ENCODE peak calls at places on chromosomes 1 and 21, in seven cellular contexts. L is AG04450; F is T-helper 1 cell; M is epithelial cell of esophagus; Q is activated CD4-positive, alpha-beta memory T cell treated with anti-CD3 and anti-CD28 coated beads, Interleukin-2, amount 10 ng/mL, durations not matched to agents 7 days and 5 days; A is mucosa of descending colon; C is activated naive CD4-positive, alpha-beta T cell. Y is an unnamed sample.

GRCh38 chr1:43522776-43523480 is 7.8 kb upstream of the PTPRF start:
- DNase-seq in Q (no peak), C (no peak), L (peak; percentile 44), F (no peak), A (peak; percentile 83), M (peak; percentile 99), Y (no peak)

GRCh38 chr1:233281711-233282581 is 13.6 kb downstream of the PCNX2 start:
- DNase-seq in Q (peak; percentile 55), F (no peak), A (no peak), C (no peak), M (no peak), L (no peak), Y (no peak)

GRCh38 chr1:77370161-77370560 is 88.3 kb downstream of the AK5 start:
- DNase-seq in A (no peak), C (no peak), M (no peak), L (no peak), Q (no peak), F (no peak), Y (no peak)

GRCh38 chr1:92310185-92310597 is 11.3 kb downstream of the RPAP2 start:
- DNase-seq in A (no peak), C (no peak), M (peak; percentile 43), F (no peak), L (no peak), Q (no peak), Y (no peak)

GRCh38 chr21:43734830-43735229 is 15.9 kb downstream of the PDXK start:
- DNase-seq in M (no peak), A (no peak), L (no peak), C (no peak), F (no peak), Q (no peak), Y (no peak)

GRCh38 chr1:46807046-46807972 is 8.5 kb downstream of the CYP4B1 start:
- DNase-seq in C (no peak), M (no peak), A (no peak), F (no peak), L (no peak), Q (no peak), Y (no peak)

GRCh38 chr1:43590389-43590788 is 59.6 kb upstream of the KDM4A start:
- DNase-seq in F (no peak), M (no peak), A (no peak), C (no peak), L (no peak), Q (no peak), Y (no peak)

GRCh38 chr1:205849619-205850355 is at the start of gene PM20D1:
- DNase-seq in Q (peak; percentile 91), A (peak; percentile 81), F (peak; percentile 72), M (peak; percentile 44), C (peak; percentile 9), L (peak; percentile 51), Y (peak; percentile 65)

GRCh38 chr1:154970631-154971340 is at the start of gene SHC1:
- DNase-seq in A (peak; percentile 91), M (peak; percentile 95), F (no peak), Q (peak; percentile 44), L (peak; percentile 76), C (no peak), Y (no peak)

GRCh38 chr1:41758904-41759548 is 159.7 kb downstream of the HIVEP3 start:
- DNase-seq in C (no peak), F (no peak), M (peak; percentile 84), A (no peak), L (no peak), Q (no peak), Y (no peak)

GRCh38 chr1:88983791-88984552 is 8.5 kb downstream of the KYAT3 start:
- DNase-seq in A (no peak), C (no peak), F (no peak), Q (peak; percentile 32), M (peak; percentile 73), L (no peak), Y (no peak)

GRCh38 chr1:5286244-5286643 is 631.8 kb downstream of the AJAP1 start:
- DNase-seq in Q (peak; percentile 65), C (no peak), M (no peak), F (no peak), A (no peak), L (no peak), Y (no peak)

GRCh38 chr1:177945943-177946650 is 23.8 kb downstream of the SEC16B start:
- DNase-seq in Q (peak; percentile 36), M (peak; percentile 84), L (no peak), F (no peak), C (no peak), A (no peak), Y (no peak)

GRCh38 chr21:42530167-42530518 is 16.5 kb downstream of the SLC37A1 start:
- DNase-seq in Q (no peak), M (no peak), C (no peak), L (no peak), A (no peak), F (no peak), Y (no peak)

GRCh38 chr1:8879348-8880067 is 1.0 kb upstream of the ENO1 start:
- DNase-seq in F (no peak), Q (no peak), L (no peak), M (peak; percentile 60), C (no peak), A (no peak), Y (no peak)

GRCh38 chr1:7265771-7266371 is 480.6 kb downstream of the CAMTA1 start:
- DNase-seq in C (no peak), Q (no peak), A (peak; percentile 93), L (peak; percentile 61), M (peak; percentile 97), F (no peak), Y (peak; percentile 31)

GRCh38 chr1:43197343-43198127 is 25.4 kb downstream of the CFAP57 start:
- DNase-seq in F (no peak), Q (no peak), A (no peak), M (no peak), C (no peak), L (no peak), Y (no peak)

GRCh38 chr1:233304489-233305102 is 9.1 kb upstream of the PCNX2 start:
- DNase-seq in A (no peak), Q (no peak), M (peak; percentile 40), L (no peak), C (no peak), F (no peak), Y (no peak)

GRCh38 chr1:179229214-179230140 is at the start of gene ABL2:
- DNase-seq in M (peak; percentile 40), C (peak; percentile 20), L (no peak), A (peak; percentile 69), F (peak; percentile 20), Q (peak; percentile 44), Y (no peak)

GRCh38 chr1:23905461-23906025 is 7.6 kb downstream of the CNR2 start:
- DNase-seq in M (no peak), C (no peak), A (no peak), Q (no peak), F (no peak), L (no peak), Y (no peak)

GRCh38 chr1:116078699-116079223 is 32.4 kb upstream of the MAB21L3 start:
- DNase-seq in F (no peak), M (no peak), Q (no peak), C (no peak), L (no peak), A (no peak), Y (no peak)

GRCh38 chr1:117632269-117633067 is 26.6 kb downstream of the TENT5C start:
- DNase-seq in L (no peak), A (no peak), M (no peak), C (no peak), Q (no peak), F (no peak), Y (no peak)

GRCh38 chr1:21552715-21553114 is 43.5 kb downstream of the ALPL start:
- DNase-seq in Q (no peak), L (peak; percentile 71), F (no peak), M (peak; percentile 19), C (no peak), A (no peak), Y (no peak)

GRCh38 chr1:245512181-245512888 is 357.6 kb downstream of the KIF26B start:
- DNase-seq in A (no peak), L (no peak), F (no peak), C (no peak), M (no peak), Q (no peak), Y (no peak)

GRCh38 chr1:206672011-206672688 is 12.6 kb upstream of the MAPKAPK2 start:
- DNase-seq in F (no peak), L (no peak), C (no peak), Q (no peak), A (no peak), M (peak; percentile 21), Y (no peak)

GRCh38 chr1:162302246-162302645 is 74.4 kb downstream of the SPATA46 start:
- DNase-seq in L (no peak), F (no peak), A (no peak), M (peak; percentile 63), C (no peak), Q (no peak), Y (no peak)

GRCh38 chr1:161021168-161021958 is 411 bp upstream of the F11R start:
- DNase-seq in M (peak; percentile 100), A (peak; percentile 98), Q (peak; percentile 86), C (peak; percentile 44), L (no peak), F (peak; percentile 90), Y (no peak)

GRCh38 chr21:26368591-26368990 is 198.0 kb upstream of the APP start:
- DNase-seq in A (no peak), M (no peak), C (no peak), F (no peak), L (no peak), Q (no peak), Y (no peak)

GRCh38 chr1:23629728-23630290 is 61.8 kb upstream of the RPL11 start:
- DNase-seq in F (no peak), M (peak; percentile 75), C (no peak), L (no peak), A (no peak), Q (no peak), Y (no peak)

GRCh38 chr1:156295391-156295947 is at the start of gene GLMP:
- DNase-seq in Q (peak; percentile 74), M (peak; percentile 60), C (no peak), L (no peak), F (no peak), A (peak; percentile 77), Y (no peak)

GRCh38 chr21:28487455-28488070 is 505.1 kb downstream of the LTN1 start:
- DNase-seq in C (no peak), L (no peak), M (no peak), Q (no peak), A (no peak), F (no peak), Y (no peak)

GRCh38 chr1:52702886-52703787 is 5.0 kb upstream of the COA7 start:
- DNase-seq in F (peak; percentile 59), L (no peak), M (peak; percentile 94), A (peak; percentile 94), Q (peak; percentile 87), C (peak; percentile 71), Y (peak; percentile 73)

GRCh38 chr1:202600432-202601041 is 109.7 kb downstream of the SYT2 start:
- DNase-seq in A (no peak), L (no peak), Q (no peak), C (no peak), M (no peak), F (no peak), Y (no peak)

GRCh38 chr1:110495926-110496600 is 22.9 kb downstream of the KCNA10 start:
- DNase-seq in A (no peak), F (peak; percentile 34), L (peak; percentile 63), C (peak; percentile 27), M (peak; percentile 77), Q (peak; percentile 82), Y (peak; percentile 55)

GRCh38 chr1:241944300-241944699 is 13.3 kb upstream of the BECN2 start:
- DNase-seq in L (no peak), Q (no peak), F (no peak), M (no peak), A (no peak), C (no peak), Y (no peak)